ENCODE peak calls at places on chromosomes 6 and 20, in eight cellular contexts. One of them, this sample, is unnamed.

GRCh38 chr20:41055679-41056078 is 27.1 kb downstream of the TOP1 start:
- DNase-seq in NCI-H446: no peak
- DNase-seq in mucosa of descending colon: no peak
- DNase-seq in activated CD4-positive, alpha-beta T cell treated with anti-CD3 and anti-CD28 coated beads, Interleukin-2, amount 50 U/mL, for 1 hour: no peak
- DNase-seq in kidney glomerular epithelial cell: no peak
- DNase-seq in COR-L47: no peak
- DNase-seq in fibroblast of pulmonary artery: peak
- DNase-seq in NCI-H1694 treated with DMSO at 0.1 percent for 48 hours: no peak
- DNase-seq in this sample: no peak

GRCh38 chr6:139981810-139982550 is 607.5 kb upstream of the CITED2 start:
- DNase-seq in NCI-H446: peak
- DNase-seq in mucosa of descending colon: no peak
- DNase-seq in activated CD4-positive, alpha-beta T cell treated with anti-CD3 and anti-CD28 coated beads, Interleukin-2, amount 50 U/mL, for 1 hour: no peak
- DNase-seq in kidney glomerular epithelial cell: peak
- DNase-seq in COR-L47: peak
- DNase-seq in fibroblast of pulmonary artery: peak
- DNase-seq in NCI-H1694 treated with DMSO at 0.1 percent for 48 hours: no peak
- DNase-seq in this sample: no peak

GRCh38 chr20:33443006-33443511 is 504 bp downstream of the SNTA1 start:
- DNase-seq in NCI-H446: no peak
- DNase-seq in mucosa of descending colon: peak
- DNase-seq in activated CD4-positive, alpha-beta T cell treated with anti-CD3 and anti-CD28 coated beads, Interleukin-2, amount 50 U/mL, for 1 hour: peak
- DNase-seq in kidney glomerular epithelial cell: no peak
- DNase-seq in COR-L47: no peak
- DNase-seq in fibroblast of pulmonary artery: no peak
- DNase-seq in NCI-H1694 treated with DMSO at 0.1 percent for 48 hours: no peak
- DNase-seq in this sample: no peak

GRCh38 chr20:64001607-64002011 is 20.7 kb downstream of the PRPF6 start:
- DNase-seq in NCI-H446: no peak
- DNase-seq in mucosa of descending colon: no peak
- DNase-seq in activated CD4-positive, alpha-beta T cell treated with anti-CD3 and anti-CD28 coated beads, Interleukin-2, amount 50 U/mL, for 1 hour: no peak
- DNase-seq in kidney glomerular epithelial cell: no peak
- DNase-seq in COR-L47: peak
- DNase-seq in fibroblast of pulmonary artery: no peak
- DNase-seq in NCI-H1694 treated with DMSO at 0.1 percent for 48 hours: peak
- DNase-seq in this sample: no peak

GRCh38 chr6:32436995-32437836 is 2.5 kb upstream of the HLA-DRA start:
- DNase-seq in NCI-H446: no peak
- DNase-seq in mucosa of descending colon: no peak
- DNase-seq in activated CD4-positive, alpha-beta T cell treated with anti-CD3 and anti-CD28 coated beads, Interleukin-2, amount 50 U/mL, for 1 hour: no peak
- DNase-seq in kidney glomerular epithelial cell: no peak
- DNase-seq in COR-L47: no peak
- DNase-seq in fibroblast of pulmonary artery: peak
- DNase-seq in NCI-H1694 treated with DMSO at 0.1 percent for 48 hours: no peak
- DNase-seq in this sample: no peak

GRCh38 chr6:43993881-43994523 is 133.2 kb downstream of the MRPL14 start:
- DNase-seq in NCI-H446: no peak
- DNase-seq in mucosa of descending colon: no peak
- DNase-seq in activated CD4-positive, alpha-beta T cell treated with anti-CD3 and anti-CD28 coated beads, Interleukin-2, amount 50 U/mL, for 1 hour: no peak
- DNase-seq in kidney glomerular epithelial cell: peak
- DNase-seq in COR-L47: no peak
- DNase-seq in fibroblast of pulmonary artery: no peak
- DNase-seq in NCI-H1694 treated with DMSO at 0.1 percent for 48 hours: no peak
- DNase-seq in this sample: no peak

GRCh38 chr20:59120491-59120890 is 43.1 kb upstream of the ZNF831 start:
- DNase-seq in NCI-H446: no peak
- DNase-seq in mucosa of descending colon: no peak
- DNase-seq in activated CD4-positive, alpha-beta T cell treated with anti-CD3 and anti-CD28 coated beads, Interleukin-2, amount 50 U/mL, for 1 hour: no peak
- DNase-seq in kidney glomerular epithelial cell: no peak
- DNase-seq in COR-L47: no peak
- DNase-seq in fibroblast of pulmonary artery: no peak
- DNase-seq in NCI-H1694 treated with DMSO at 0.1 percent for 48 hours: no peak
- DNase-seq in this sample: no peak

GRCh38 chr20:24431650-24432049 is 37.8 kb upstream of the SYNDIG1 start:
- DNase-seq in NCI-H446: no peak
- DNase-seq in mucosa of descending colon: no peak
- DNase-seq in activated CD4-positive, alpha-beta T cell treated with anti-CD3 and anti-CD28 coated beads, Interleukin-2, amount 50 U/mL, for 1 hour: no peak
- DNase-seq in kidney glomerular epithelial cell: no peak
- DNase-seq in COR-L47: no peak
- DNase-seq in fibroblast of pulmonary artery: no peak
- DNase-seq in NCI-H1694 treated with DMSO at 0.1 percent for 48 hours: no peak
- DNase-seq in this sample: no peak

GRCh38 chr20:20206788-20207187 is 154.5 kb downstream of the CFAP61 start:
- DNase-seq in NCI-H446: no peak
- DNase-seq in mucosa of descending colon: no peak
- DNase-seq in activated CD4-positive, alpha-beta T cell treated with anti-CD3 and anti-CD28 coated beads, Interleukin-2, amount 50 U/mL, for 1 hour: no peak
- DNase-seq in kidney glomerular epithelial cell: no peak
- DNase-seq in COR-L47: no peak
- DNase-seq in fibroblast of pulmonary artery: no peak
- DNase-seq in NCI-H1694 treated with DMSO at 0.1 percent for 48 hours: no peak
- DNase-seq in this sample: no peak

This sample was measured in C1 segment of cervical spinal cord.